ENCODE peak calls at places on chromosome 6, in five cellular contexts. O is fibroblast of lung, H is IMR-90, Q is PC-9, U is mesenchymal stem cell. B is an unnamed sample.
A peak's percentile ranks its signal among the peaks of the same experiment; 100 is the strongest.

GRCh38 chr6:11233936-11234573 is 1.6 kb upstream of the NEDD9 start:
- DNase-seq in Q (peak; percentile 77), O (no peak), H (no peak), U (no peak), B (peak; percentile 10)

GRCh38 chr6:36897629-36898028 is 11.9 kb downstream of the C6orf89 start:
- DNase-seq in H (peak; percentile 33), O (no peak), Q (no peak), U (no peak), B (peak; percentile 30)

GRCh38 chr6:162898011-162898410 is 170.2 kb downstream of the PACRG start:
- DNase-seq in H (no peak), U (no peak), O (no peak), Q (no peak), B (no peak)

GRCh38 chr6:149863596-149863845 is 638 bp downstream of the LRP11 start:
- DNase-seq in Q (no peak), U (no peak), H (no peak), O (no peak), B (no peak)

GRCh38 chr6:278494-278893 is 13.8 kb upstream of the DUSP22 start:
- DNase-seq in Q (no peak), O (no peak), U (no peak), H (no peak), B (no peak)

GRCh38 chr6:132552372-132552771 is at the start of gene TAAR8:
- DNase-seq in Q (no peak), U (no peak), H (no peak), O (no peak), B (no peak)

GRCh38 chr6:33108307-33108706 is 32.5 kb downstream of the HLA-DPB1 start:
- DNase-seq in Q (no peak), H (no peak), U (no peak), O (no peak), B (no peak)

GRCh38 chr6:23111984-23112383 is 542.6 kb downstream of the HDGFL1 start:
- DNase-seq in U (no peak), H (peak; percentile 83), Q (no peak), O (no peak), B (no peak)

GRCh38 chr6:123214433-123214832 is 218.4 kb downstream of the CLVS2 start:
- DNase-seq in O (no peak), U (no peak), Q (no peak), H (no peak), B (no peak)

GRCh38 chr6:168219167-168219566 is 100.4 kb downstream of the DACT2 start:
- DNase-seq in O (no peak), Q (no peak), U (no peak), H (no peak), B (no peak)

GRCh38 chr6:154995241-154996162 is at the start of gene TIAM2:
- DNase-seq in Q (no peak), O (no peak), U (peak; percentile 20), H (no peak), B (peak; percentile 87)

GRCh38 chr6:163099621-163100171 is 314.8 kb upstream of the QKI start:
- DNase-seq in Q (no peak), U (no peak), H (no peak), O (no peak), B (peak; percentile 50)

GRCh38 chr6:41942045-41942851 is 640 bp upstream of the CCND3 start:
- DNase-seq in U (no peak), Q (peak; percentile 75), O (peak; percentile 82), H (peak; percentile 88), B (no peak)

GRCh38 chr6:137879301-137879700 is 12.2 kb downstream of the TNFAIP3 start:
- DNase-seq in H (no peak), U (no peak), O (no peak), Q (no peak), B (no peak)

GRCh38 chr6:143059616-143060353 is 904 bp upstream of the AIG1 start:
- DNase-seq in Q (peak; percentile 95), H (peak; percentile 87), U (peak; percentile 89), O (peak; percentile 72), B (no peak)

GRCh38 chr6:37205997-37206340 is 36.0 kb downstream of the PIM1 start:
- DNase-seq in Q (no peak), U (no peak), O (no peak), H (no peak), B (no peak)

GRCh38 chr6:28134015-28134414 is 7.7 kb upstream of the ZKSCAN8 start:
- DNase-seq in O (peak; percentile 54), Q (peak; percentile 41), H (peak; percentile 52), U (peak; percentile 68), B (peak; percentile 47)

GRCh38 chr6:27924179-27924578 is 12.0 kb upstream of the OR2B2 start:
- DNase-seq in U (no peak), H (no peak), Q (no peak), O (no peak), B (no peak)

GRCh38 chr6:18488004-18488403 is 100.9 kb downstream of the RNF144B start:
- DNase-seq in Q (no peak), U (no peak), H (no peak), O (no peak), B (no peak)

GRCh38 chr6:147156799-147157382 is 47.3 kb upstream of the STXBP5 start:
- DNase-seq in U (peak; percentile 53), O (peak; percentile 74), Q (no peak), H (peak; percentile 52), B (no peak)

GRCh38 chr6:56708810-56709597 is 66.3 kb upstream of the DST start:
- DNase-seq in H (peak; percentile 76), Q (peak; percentile 56), O (peak; percentile 86), U (peak; percentile 75), B (peak; percentile 62)

GRCh38 chr6:15413558-15414257 is 167.8 kb downstream of the JARID2 start:
- DNase-seq in Q (no peak), H (peak; percentile 83), O (peak; percentile 92), U (peak; percentile 52), B (no peak)
- H3K4me2 ChIP-seq in Q (no peak overlapping the region), H (peak overlapping the region; percentile 2), O (peak overlapping the region; percentile 32), U (no peak overlapping the region), B (no peak overlapping the region)

GRCh38 chr6:2855061-2855519 is 13.4 kb upstream of the SERPINB1 start:
- DNase-seq in U (peak; percentile 47), H (no peak), O (no peak), Q (no peak), B (peak; percentile 53)
- H3K27ac ChIP-seq in U (no peak overlapping the region), H (peak overlapping the region; percentile 56), O (no peak overlapping the region), Q (peak overlapping the region; percentile 99), B (no peak overlapping the region)

GRCh38 chr6:90466191-90466940 is 120.5 kb downstream of the MAP3K7 start:
- DNase-seq in H (peak; percentile 16), Q (no peak), O (no peak), U (peak; percentile 31), B (peak; percentile 71)

GRCh38 chr6:90464507-90464906 is 122.4 kb downstream of the MAP3K7 start:
- DNase-seq in H (no peak), O (no peak), U (no peak), Q (no peak), B (no peak)

GRCh38 chr6:90462102-90462501 is 124.8 kb downstream of the MAP3K7 start:
- DNase-seq in O (no peak), Q (no peak), U (no peak), H (no peak), B (no peak)

GRCh38 chr6:90463359-90463758 is 123.5 kb downstream of the MAP3K7 start:
- DNase-seq in O (no peak), Q (no peak), H (no peak), U (no peak), B (no peak)

DNA sequence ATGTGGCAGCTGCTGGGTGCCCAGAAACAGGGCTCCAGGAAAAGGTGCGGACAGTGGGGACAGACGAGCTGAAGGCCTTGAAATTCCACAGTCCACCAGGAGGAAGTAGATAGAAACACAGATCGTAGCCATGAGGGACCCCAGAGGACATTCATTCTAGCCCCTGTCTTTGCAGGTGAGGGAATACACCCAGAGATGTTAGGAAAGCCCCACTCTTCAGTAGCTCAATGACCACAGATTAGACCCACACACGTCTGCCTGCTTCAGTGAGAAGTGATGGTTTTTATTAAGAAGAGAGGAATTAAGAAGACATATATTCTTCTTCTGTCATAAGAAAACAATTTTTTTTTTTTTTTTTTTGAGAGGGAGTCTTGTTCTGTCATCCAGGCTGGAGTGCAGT is 123.0 kb downstream of the MAP3K7 start:
- DNase-seq in H (no peak), U (no peak), Q (no peak), O (no peak), B (no peak)
- H3K4me2 ChIP-seq in H (no peak overlapping the region), U (no peak overlapping the region), Q (no peak overlapping the region), O (no peak overlapping the region), B (no peak overlapping the region)

DNA sequence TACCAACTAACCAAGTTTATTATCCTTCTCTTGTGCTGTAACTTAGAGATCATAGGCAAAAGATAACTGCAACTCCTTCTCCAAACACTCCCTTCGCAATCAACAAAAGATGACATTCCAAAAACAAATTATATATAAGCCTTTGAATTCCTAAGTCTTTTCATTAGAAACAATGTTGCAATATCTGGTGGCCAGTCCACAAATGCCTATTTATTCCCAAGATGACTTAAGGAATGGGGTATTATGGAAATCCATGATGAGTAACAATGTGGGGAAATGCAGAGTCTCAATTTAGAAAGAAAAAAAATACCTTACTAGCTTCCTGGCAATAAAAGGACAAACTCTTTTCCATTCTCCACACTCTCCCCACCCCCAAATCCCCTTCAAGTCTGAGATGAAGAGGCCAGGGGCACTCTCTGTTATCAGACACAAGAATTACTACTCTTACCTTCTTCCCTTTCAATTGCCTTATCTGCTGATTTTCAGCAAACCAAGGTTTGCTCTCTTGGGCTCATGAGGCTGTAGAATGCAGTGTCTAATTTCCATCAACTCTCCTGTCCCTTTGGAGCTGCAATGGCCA is 27.3 kb downstream of the BTBD9 start:
- DNase-seq in O (peak; percentile 72), Q (no peak), H (peak; percentile 82), U (peak; percentile 74), B (no peak)
- H3K27ac ChIP-seq in O (peak overlapping the region; percentile 19), Q (no peak overlapping the region), H (peak overlapping the region; percentile 75), U (no peak overlapping the region), B (no peak overlapping the region)

GRCh38 chr6:157512081-157512682 is 131.2 kb downstream of the ZDHHC14 start:
- DNase-seq in O (no peak), U (no peak), H (no peak), Q (no peak), B (no peak)
- H3K4me2 ChIP-seq in O (no peak overlapping the region), U (no peak overlapping the region), H (no peak overlapping the region), Q (no peak overlapping the region), B (no peak overlapping the region)

GRCh38 chr6:127342296-127342945 is 988 bp downstream of the ECHDC1 start:
- DNase-seq in O (peak; percentile 22), U (peak; percentile 51), H (peak; percentile 54), Q (peak; percentile 78), B (peak; percentile 76)
- H3K27ac ChIP-seq in O (peak overlapping the region; percentile 89), U (peak overlapping the region; percentile 89), H (peak overlapping the region; percentile 91), Q (peak overlapping the region; percentile 77), B (peak overlapping the region; percentile 59)

GRCh38 chr6:116251568-116252384 is 2.1 kb downstream of the TSPYL4 start:
- DNase-seq in U (peak; percentile 64), Q (no peak), O (peak; percentile 26), H (peak; percentile 80), B (peak; percentile 27)
- H3K4me2 ChIP-seq in U (peak overlapping the region; percentile 65), Q (peak overlapping the region; percentile 94), O (peak overlapping the region; percentile 92), H (peak overlapping the region; percentile 90), B (peak overlapping the region; percentile 91)